ENCODE peak calls at places on chromosome 5, in ten cellular contexts. C is GM23338, J is hepatocyte, V is OCI-LY7, B is PC-9, L is PC-3, K is SK-N-SH, R is HCT116, N is Karpas-422, A is MM.1S. U is an unnamed sample. For H3K9me2, the result is how much of the 10 kb centered on the place peaks cover.

GRCh38 chr5:6827815-6828214 is 114.6 kb downstream of the TENT4A start:
- DNase-seq in N (peak), V (no peak), C (no peak), R (no peak), J (peak), K (no peak), A (peak), B (no peak), L (no peak), U (no peak)

GRCh38 chr5:54325610-54326311 is 15.4 kb upstream of the ARL15 start:
- DNase-seq in K (no peak), L (no peak), V (no peak), N (no peak), R (no peak), B (no peak), A (peak), J (no peak), C (no peak), U (no peak)

GRCh38 chr5:154397652-154398406 is 48.0 kb upstream of the SAP30L start:
- DNase-seq in R (no peak), J (no peak), L (no peak), C (no peak), K (peak), A (no peak), B (no peak), V (no peak), N (no peak), U (no peak)

GRCh38 chr5:149333711-149334443 is 11.4 kb upstream of the GRPEL2 start:
- DNase-seq in J (no peak), C (no peak), B (no peak), K (no peak), V (no peak), N (no peak), L (peak), A (no peak), R (no peak), U (peak)

GRCh38 chr5:56110646-56111403 is 116.1 kb upstream of the IL6ST start:
- DNase-seq in C (no peak), L (no peak), V (no peak), K (no peak), B (no peak), R (no peak), J (no peak), A (no peak), N (no peak), U (peak)

GRCh38 chr5:41071242-41071641 is at the start of gene MROH2B:
- DNase-seq in R (no peak), N (no peak), C (no peak), J (no peak), A (no peak), B (no peak), K (no peak), V (no peak), L (no peak), U (no peak)

GRCh38 chr5:142966146-142966455 is 195.9 kb downstream of the ARHGAP26 start:
- DNase-seq in B (no peak), A (no peak), K (no peak), R (no peak), C (no peak), J (no peak), N (no peak), V (no peak), L (peak), U (no peak)

GRCh38 chr5:56986631-56986957 is 34.7 kb upstream of the MIER3 start:
- DNase-seq in R (no peak), N (peak), J (no peak), B (no peak), C (no peak), V (no peak), K (no peak), L (no peak), A (no peak), U (peak)

GRCh38 chr5:57216714-57217113 is 42.9 kb downstream of the GPBP1 start:
- DNase-seq in J (no peak), N (no peak), B (no peak), K (no peak), A (no peak), V (no peak), L (peak), C (no peak), R (no peak), U (peak)

GRCh38 chr5:178349607-178350353 is 117.2 kb upstream of the PHYKPL start:
- DNase-seq in B (no peak), A (no peak), K (no peak), N (no peak), R (no peak), V (no peak), C (no peak), J (no peak), L (no peak), U (no peak)

GRCh38 chr5:59357421-59357977 is 536.0 kb downstream of the PDE4D start:
- DNase-seq in R (no peak), A (no peak), J (peak), V (no peak), N (no peak), B (no peak), L (no peak), C (peak), K (no peak), U (no peak)

GRCh38 chr5:180439911-180440769 is 54.0 kb upstream of the CNOT6 start:
- DNase-seq in A (no peak), J (no peak), R (no peak), L (no peak), C (peak), N (no peak), V (no peak), B (no peak), K (no peak), U (no peak)

GRCh38 chr5:128154943-128155342 is 71.4 kb downstream of the SLC12A2 start:
- DNase-seq in J (no peak), L (no peak), K (peak), R (no peak), V (no peak), A (no peak), N (no peak), B (no peak), C (no peak), U (peak)

GRCh38 chr5:64690417-64691151 is at the start of gene SHISAL2B:
- DNase-seq in A (no peak), R (no peak), V (no peak), L (no peak), C (peak), B (no peak), N (no peak), K (peak), J (peak), U (peak)

GRCh38 chr5:76252437-76252836 is 150.6 kb upstream of the IQGAP2 start:
- DNase-seq in B (no peak), K (no peak), A (no peak), J (no peak), C (no peak), L (peak), V (no peak), R (no peak), N (no peak), U (no peak)

GRCh38 chr5:4212071-4212739 is 616.6 kb downstream of the IRX1 start:
- DNase-seq in A (no peak), B (no peak), J (no peak), K (no peak), V (no peak), L (no peak), R (no peak), N (no peak), C (no peak), U (no peak)

GRCh38 chr5:57416246-57416996 is 66.2 kb downstream of the ACTBL2 start:
- DNase-seq in V (no peak), C (no peak), A (no peak), B (no peak), R (no peak), L (no peak), N (no peak), K (peak), J (peak), U (peak)

GRCh38 chr5:159951387-159951786 is 35.1 kb downstream of the ADRA1B start:
- DNase-seq in N (peak), B (no peak), C (peak), R (peak), J (no peak), A (no peak), V (peak), L (no peak), K (peak), U (no peak)

GRCh38 chr5:39759696-39760095 is 334.9 kb upstream of the DAB2 start:
- DNase-seq in B (no peak), V (no peak), N (no peak), R (no peak), C (no peak), K (no peak), L (peak), J (no peak), A (no peak), U (peak)

GRCh38 chr5:77638763-77639451 is 394 bp upstream of the OTP start:
- DNase-seq in J (peak), C (peak), N (no peak), R (no peak), V (no peak), L (no peak), A (no peak), K (peak), B (no peak), U (peak)

GRCh38 chr5:98540056-98540455 is 233.4 kb upstream of the RGMB start:
- DNase-seq in R (no peak), A (no peak), L (no peak), V (no peak), N (no peak), K (no peak), B (no peak), J (no peak), C (no peak), U (peak)

GRCh38 chr5:78137290-78137689 is 157.2 kb downstream of the AP3B1 start:
- DNase-seq in K (no peak), R (no peak), L (no peak), B (no peak), J (no peak), N (no peak), V (no peak), A (no peak), C (no peak), U (no peak)

GRCh38 chr5:79416499-79416898 is 97.4 kb downstream of the HOMER1 start:
- DNase-seq in V (peak), J (no peak), A (peak), N (peak), L (no peak), C (no peak), R (no peak), B (no peak), K (peak), U (no peak)

GRCh38 chr5:148042920-148043319 is 20.9 kb upstream of the SPINK5 start:
- DNase-seq in J (no peak), N (no peak), R (no peak), C (no peak), V (no peak), B (no peak), L (no peak), K (no peak), A (no peak), U (no peak)

GRCh38 chr5:181108578-181109165 is 22.3 kb downstream of the OR2V1 start:
- DNase-seq in J (no peak), K (no peak), N (no peak), L (no peak), R (no peak), B (no peak), V (no peak), C (no peak), A (no peak), U (no peak)

GRCh38 chr5:56446728-56447127 is 213.6 kb upstream of the ANKRD55 start:
- DNase-seq in C (no peak), A (no peak), K (no peak), V (no peak), J (no peak), L (no peak), B (no peak), N (no peak), R (no peak), U (no peak)

GRCh38 chr5:142830241-142831018 is 60.3 kb downstream of the ARHGAP26 start:
- DNase-seq in R (no peak), N (no peak), C (no peak), L (peak), V (no peak), J (no peak), B (no peak), K (no peak), A (no peak), U (peak)

GRCh38 chr5:112412370-112412769 is 6.7 kb downstream of the EPB41L4A start:
- DNase-seq in B (no peak), K (no peak), J (no peak), C (no peak), V (no peak), R (no peak), L (peak), A (no peak), N (no peak), U (no peak)

GRCh38 chr5:59036274-59036961 is 453.5 kb downstream of the RAB3C start:
- DNase-seq in K (no peak), N (no peak), L (peak), J (peak), V (no peak), B (peak), A (no peak), R (peak), C (no peak), U (peak)

GRCh38 chr5:92309336-92309991 is 926.3 kb upstream of the ARRDC3 start:
- DNase-seq in L (peak), N (peak), V (peak), A (peak), R (peak), B (no peak), K (peak), C (peak), J (peak), U (peak)

GRCh38 chr5:169142264-169142970 is 158.5 kb downstream of the SLIT3 start:
- DNase-seq in R (no peak), L (no peak), K (peak), V (no peak), A (no peak), J (no peak), B (no peak), N (peak), C (no peak), U (no peak)

GRCh38 chr5:41835625-41836024 is 34.6 kb downstream of the OXCT1 start:
- DNase-seq in J (peak), L (peak), C (peak), N (no peak), R (peak), V (no peak), A (peak), K (peak), B (peak), U (peak)

GRCh38 chr5:34709861-34710673 is 53.9 kb downstream of the RAI14 start:
- DNase-seq in J (peak), B (peak), C (no peak), V (no peak), R (no peak), N (no peak), A (no peak), K (no peak), L (peak), U (peak)

GRCh38 chr5:72954389-72954788 is 1.5 kb upstream of the FCHO2 start:
- DNase-seq in N (no peak), B (no peak), J (no peak), L (no peak), R (no peak), K (no peak), C (no peak), V (no peak), A (no peak), U (no peak)
- H3K27ac ChIP-seq in N (no peak), B (peak), J (no peak), L (no peak), R (peak), K (no peak), C (no peak), V (no peak), A (no peak), U (peak)

DNA sequence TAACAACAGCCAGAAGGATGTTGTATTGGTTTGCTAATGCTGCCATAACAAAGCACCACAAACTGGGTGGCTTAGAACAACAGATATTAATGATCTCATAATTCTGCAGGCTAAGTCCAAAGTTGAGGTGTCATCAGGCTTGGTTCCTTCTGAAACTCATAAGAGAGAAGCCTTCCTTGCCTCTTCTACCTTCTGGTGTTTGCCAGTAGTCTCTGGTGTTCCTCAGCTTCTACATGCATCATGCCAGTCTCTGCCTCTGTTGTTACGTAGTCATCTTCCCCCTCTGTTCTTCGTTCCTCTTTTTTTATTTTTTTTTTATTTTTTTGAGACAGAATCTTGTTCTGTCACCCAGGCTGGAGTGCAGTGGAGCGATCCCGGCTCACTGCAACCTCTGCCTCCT is 61.8 kb downstream of the LRRC70 start:
- DNase-seq in A (no peak), N (no peak), K (no peak), R (no peak), J (no peak), C (no peak), B (no peak), V (no peak), L (no peak), U (no peak)
- H3K9me2 ChIP-seq in A (under half), N (under half), K (under half), R (under half), J (under half), C (under half), B (under half), V (under half), L (under half), U (under half)

DNA sequence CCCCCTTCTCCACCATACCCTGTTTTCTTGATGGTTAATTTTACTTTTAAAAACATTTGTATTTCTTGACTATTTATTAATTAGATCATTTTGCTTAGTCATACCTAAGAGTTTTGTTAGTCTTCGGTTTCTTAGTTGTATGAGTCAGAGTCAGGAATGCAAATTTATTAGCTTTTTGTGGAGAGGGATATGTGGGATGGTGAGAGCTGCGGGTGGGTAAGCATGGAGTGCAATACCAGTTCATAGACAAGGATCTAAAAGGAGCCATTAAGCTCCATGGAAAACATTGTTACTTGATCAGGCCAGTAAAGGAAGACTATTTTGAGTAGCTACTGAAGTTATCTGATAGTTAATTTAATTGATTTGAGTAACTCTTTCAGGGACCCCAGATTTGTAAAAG is 77.5 kb downstream of the ZSWIM6 start:
- DNase-seq in K (peak), C (no peak), R (peak), J (peak), A (no peak), B (peak), N (no peak), V (no peak), L (peak), U (peak)
- H3K27ac ChIP-seq in K (peak), C (no peak), R (peak), J (peak), A (no peak), B (peak), N (no peak), V (no peak), L (peak), U (peak)

GRCh38 chr5:33401482-33402390 is 39.0 kb upstream of the TARS1 start:
- DNase-seq in J (no peak), A (no peak), V (no peak), R (peak), K (no peak), N (no peak), L (peak), C (no peak), B (peak), U (peak)

GRCh38 chr5:33403187-33403586 is 37.6 kb upstream of the TARS1 start:
- DNase-seq in K (no peak), L (no peak), J (no peak), B (no peak), V (no peak), R (no peak), A (no peak), N (no peak), C (no peak), U (no peak)

GRCh38 chr5:33400675-33401074 is 40.1 kb upstream of the TARS1 start:
- DNase-seq in V (peak), C (no peak), N (no peak), R (no peak), L (peak), K (no peak), A (no peak), J (no peak), B (peak), U (no peak)

DNA sequence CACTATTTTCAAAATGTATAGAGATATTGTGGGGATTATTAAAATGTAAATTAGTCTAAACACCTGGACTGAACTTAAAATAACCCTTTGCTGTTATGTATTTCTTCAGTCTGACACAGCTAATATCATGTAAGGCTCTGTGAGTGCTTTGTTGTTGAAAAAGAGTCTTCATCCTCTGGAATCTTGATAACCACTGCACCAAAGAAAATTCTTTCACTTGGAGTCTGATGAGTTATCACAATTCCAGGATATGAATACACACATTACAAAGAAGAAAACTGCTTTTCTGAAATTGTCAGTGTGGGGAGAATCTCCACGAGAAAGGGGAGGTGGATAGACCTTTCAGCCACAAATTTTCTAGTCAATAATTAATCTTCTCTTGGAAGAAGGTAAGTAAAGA is 42.3 kb upstream of the TARS1 start:
- DNase-seq in J (no peak), B (no peak), V (no peak), R (no peak), K (no peak), A (no peak), L (no peak), N (no peak), C (no peak), U (no peak)
- H3K9me2 ChIP-seq in J (under half), B (under half), V (under half), R (under half), K (under half), A (under half), L (under half), N (under half), C (under half), U (under half)

GRCh38 chr5:88837222-88837621 is 45.8 kb downstream of the MEF2C start:
- DNase-seq in R (no peak), A (no peak), K (no peak), N (no peak), V (no peak), L (no peak), J (no peak), B (no peak), C (no peak), U (no peak)
- H3K27ac ChIP-seq in R (no peak), A (no peak), K (no peak), N (peak), V (no peak), L (no peak), J (no peak), B (no peak), C (no peak), U (no peak)

DNA sequence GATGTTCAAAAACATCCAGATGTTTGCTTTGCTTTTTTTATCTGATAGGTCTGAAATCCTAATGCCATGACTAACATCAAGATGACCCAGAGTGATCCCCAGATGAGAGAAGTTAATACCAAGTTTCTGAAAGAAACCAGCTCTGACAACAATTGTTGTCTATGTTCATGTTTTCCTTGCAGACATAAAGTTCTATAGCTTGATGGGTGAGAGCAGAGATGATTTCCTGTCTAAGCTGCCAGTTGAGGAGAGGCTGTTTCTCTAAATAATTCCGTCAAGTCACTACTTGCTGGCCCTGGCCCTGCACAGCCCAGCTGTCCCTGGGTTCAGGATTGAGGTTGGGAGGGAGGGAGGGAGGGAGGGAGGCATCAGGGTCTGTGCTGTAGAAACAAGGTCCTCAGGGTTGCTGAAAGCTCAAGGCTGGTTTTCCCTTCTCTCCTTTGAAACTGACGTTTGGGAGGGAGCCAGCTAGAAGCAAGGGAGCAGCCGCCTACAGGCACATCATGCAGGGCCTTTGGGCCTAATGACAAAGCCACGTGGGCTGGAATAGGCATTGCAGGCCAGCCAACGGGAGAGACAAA is 3.9 kb downstream of the SPARC start:
- DNase-seq in L (no peak), A (no peak), J (no peak), K (no peak), C (no peak), V (no peak), B (no peak), R (no peak), N (no peak), U (peak)
- H3K9me2 ChIP-seq in L (under half), A (under half), J (under half), K (under half), C (under half), V (under half), B (under half), R (under half), N (under half), U (under half)

GRCh38 chr5:82356808-82357671 is 78.9 kb upstream of the RPS23 start:
- DNase-seq in B (peak), K (no peak), A (peak), L (peak), C (peak), V (no peak), J (peak), R (peak), N (no peak), U (peak)
- H3K27ac ChIP-seq in B (peak), K (peak), A (no peak), L (peak), C (no peak), V (no peak), J (peak), R (peak), N (no peak), U (peak)

U was measured in GM23248.